ENCODE peak calls at places on chromosomes 3 and 15, in nine cellular contexts. One of them, this sample, is unnamed.

GRCh38 chr3:15496341-15496664 is 25.2 kb downstream of the COLQ start:
- DNase-seq in tibial artery: no peak
- DNase-seq in GM23338: no peak
- DNase-seq in fibroblast of the aortic adventitia: no peak
- DNase-seq in astrocyte of the spinal cord: no peak
- DNase-seq in foreskin fibroblast: no peak
- DNase-seq in A549: no peak
- DNase-seq in cardiac muscle cell: peak; percentile 36
- DNase-seq in lower leg skin: no peak
- DNase-seq in this sample: no peak

GRCh38 chr3:61591300-61591699 is 29.9 kb downstream of the PTPRG start:
- DNase-seq in tibial artery: no peak
- DNase-seq in GM23338: no peak
- DNase-seq in fibroblast of the aortic adventitia: no peak
- DNase-seq in astrocyte of the spinal cord: no peak
- DNase-seq in foreskin fibroblast: no peak
- DNase-seq in A549: no peak
- DNase-seq in cardiac muscle cell: no peak
- DNase-seq in lower leg skin: no peak
- DNase-seq in this sample: no peak

GRCh38 chr3:61665121-61665520 is 103.8 kb downstream of the PTPRG start:
- DNase-seq in tibial artery: no peak
- DNase-seq in GM23338: no peak
- DNase-seq in fibroblast of the aortic adventitia: no peak
- DNase-seq in astrocyte of the spinal cord: no peak
- DNase-seq in foreskin fibroblast: no peak
- DNase-seq in A549: no peak
- DNase-seq in cardiac muscle cell: no peak
- DNase-seq in lower leg skin: no peak
- DNase-seq in this sample: no peak

GRCh38 chr3:183283886-183284285 is 30.8 kb downstream of the B3GNT5 start:
- DNase-seq in tibial artery: no peak
- DNase-seq in GM23338: no peak
- DNase-seq in fibroblast of the aortic adventitia: no peak
- DNase-seq in astrocyte of the spinal cord: no peak
- DNase-seq in foreskin fibroblast: peak; percentile 62
- DNase-seq in A549: no peak
- DNase-seq in cardiac muscle cell: no peak
- DNase-seq in lower leg skin: no peak
- DNase-seq in this sample: no peak

GRCh38 chr3:149352556-149352955 is 19.1 kb upstream of the TM4SF18 start:
- DNase-seq in tibial artery: peak; percentile 37
- DNase-seq in GM23338: peak; percentile 90
- DNase-seq in fibroblast of the aortic adventitia: peak; percentile 64
- DNase-seq in astrocyte of the spinal cord: peak; percentile 51
- DNase-seq in foreskin fibroblast: peak; percentile 71
- DNase-seq in A549: peak; percentile 86
- DNase-seq in cardiac muscle cell: peak; percentile 55
- DNase-seq in lower leg skin: no peak
- DNase-seq in this sample: no peak

GRCh38 chr3:13265507-13265906 is 154.6 kb downstream of the NUP210 start:
- DNase-seq in tibial artery: no peak
- DNase-seq in GM23338: no peak
- DNase-seq in fibroblast of the aortic adventitia: no peak
- DNase-seq in astrocyte of the spinal cord: no peak
- DNase-seq in foreskin fibroblast: no peak
- DNase-seq in A549: no peak
- DNase-seq in cardiac muscle cell: no peak
- DNase-seq in lower leg skin: no peak
- DNase-seq in this sample: no peak

GRCh38 chr15:77066961-77067690 is 3.8 kb downstream of the TSPAN3 start:
- DNase-seq in tibial artery: no peak
- DNase-seq in GM23338: no peak
- DNase-seq in fibroblast of the aortic adventitia: no peak
- DNase-seq in astrocyte of the spinal cord: no peak
- DNase-seq in foreskin fibroblast: no peak
- DNase-seq in A549: no peak
- DNase-seq in cardiac muscle cell: no peak
- DNase-seq in lower leg skin: no peak
- DNase-seq in this sample: no peak

GRCh38 chr3:178518660-178519396 is 17.4 kb upstream of the KCNMB2 start:
- DNase-seq in tibial artery: no peak
- DNase-seq in GM23338: no peak
- DNase-seq in fibroblast of the aortic adventitia: no peak
- DNase-seq in astrocyte of the spinal cord: no peak
- DNase-seq in foreskin fibroblast: peak; percentile 29
- DNase-seq in A549: no peak
- DNase-seq in cardiac muscle cell: no peak
- DNase-seq in lower leg skin: no peak
- DNase-seq in this sample: no peak

GRCh38 chr3:12974819-12975218 is 98.4 kb downstream of the IQSEC1 start:
- DNase-seq in tibial artery: no peak
- DNase-seq in GM23338: no peak
- DNase-seq in fibroblast of the aortic adventitia: no peak
- DNase-seq in astrocyte of the spinal cord: no peak
- DNase-seq in foreskin fibroblast: no peak
- DNase-seq in A549: no peak
- DNase-seq in cardiac muscle cell: no peak
- DNase-seq in lower leg skin: no peak
- DNase-seq in this sample: no peak

GRCh38 chr15:68209735-68210408 is 4.7 kb upstream of the CALML4 start:
- DNase-seq in tibial artery: peak; percentile 17
- DNase-seq in GM23338: no peak
- DNase-seq in fibroblast of the aortic adventitia: no peak
- DNase-seq in astrocyte of the spinal cord: no peak
- DNase-seq in foreskin fibroblast: no peak
- DNase-seq in A549: no peak
- DNase-seq in cardiac muscle cell: no peak
- DNase-seq in lower leg skin: no peak
- DNase-seq in this sample: no peak

GRCh38 chr3:140922634-140923033 is 19.0 kb upstream of the SLC25A36 start:
- DNase-seq in tibial artery: no peak
- DNase-seq in GM23338: peak; percentile 70
- DNase-seq in fibroblast of the aortic adventitia: peak; percentile 52
- DNase-seq in astrocyte of the spinal cord: peak; percentile 33
- DNase-seq in foreskin fibroblast: peak; percentile 58
- DNase-seq in A549: peak; percentile 30
- DNase-seq in cardiac muscle cell: no peak
- DNase-seq in lower leg skin: no peak
- DNase-seq in this sample: no peak

GRCh38 chr3:172449468-172450149 is 1.4 kb upstream of the GHSR start:
- DNase-seq in tibial artery: no peak
- DNase-seq in GM23338: peak; percentile 90
- DNase-seq in fibroblast of the aortic adventitia: peak; percentile 32
- DNase-seq in astrocyte of the spinal cord: peak; percentile 36
- DNase-seq in foreskin fibroblast: peak; percentile 58
- DNase-seq in A549: no peak
- DNase-seq in cardiac muscle cell: peak; percentile 79
- DNase-seq in lower leg skin: no peak
- DNase-seq in this sample: no peak

GRCh38 chr3:114896978-114897377 is 250.1 kb downstream of the ZBTB20 start:
- DNase-seq in tibial artery: no peak
- DNase-seq in GM23338: no peak
- DNase-seq in fibroblast of the aortic adventitia: no peak
- DNase-seq in astrocyte of the spinal cord: no peak
- DNase-seq in foreskin fibroblast: no peak
- DNase-seq in A549: no peak
- DNase-seq in cardiac muscle cell: no peak
- DNase-seq in lower leg skin: no peak
- DNase-seq in this sample: no peak

DNA sequence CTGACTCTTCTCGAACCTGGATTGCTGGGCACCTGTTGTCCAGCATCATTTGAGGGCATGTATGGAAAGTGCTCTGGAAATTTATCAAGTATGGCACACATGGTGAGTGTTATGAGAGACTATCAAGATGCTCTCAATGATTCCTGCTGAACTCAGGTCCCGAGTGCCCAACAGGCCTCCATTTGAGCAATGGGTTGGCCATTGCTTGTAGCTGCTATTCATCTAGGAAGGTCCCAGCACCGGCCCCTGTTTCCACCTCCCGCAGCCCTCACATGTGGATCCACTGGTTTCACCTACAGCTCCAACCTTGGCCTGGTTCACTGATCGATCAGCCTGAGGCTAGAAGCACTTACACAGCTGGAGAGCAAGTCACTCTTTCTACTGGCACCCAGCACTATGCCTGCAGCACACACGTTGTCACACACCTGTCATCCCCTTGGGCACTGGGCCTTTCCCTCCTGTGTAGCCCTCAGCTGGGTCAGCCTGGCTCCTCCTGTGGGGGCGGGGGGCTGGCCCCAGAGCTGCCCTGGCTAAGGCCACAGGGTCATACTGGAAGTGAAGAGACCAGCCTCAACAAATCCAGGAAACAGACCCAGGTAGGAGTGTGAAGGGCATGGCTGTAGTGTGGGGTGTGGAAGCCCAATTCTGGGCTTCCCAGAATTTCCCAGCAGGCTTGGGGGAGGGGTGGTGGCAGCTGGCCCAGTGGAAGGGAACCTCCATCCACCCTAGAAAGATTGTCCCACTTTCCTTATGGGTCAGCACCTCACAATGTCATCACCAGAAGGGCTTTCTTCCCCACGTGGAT is 41.7 kb upstream of the SMAD3 start:
- DNase-seq in tibial artery: no peak
- DNase-seq in GM23338: no peak
- DNase-seq in fibroblast of the aortic adventitia: no peak
- DNase-seq in astrocyte of the spinal cord: no peak
- DNase-seq in foreskin fibroblast: no peak
- DNase-seq in A549: no peak
- DNase-seq in cardiac muscle cell: no peak
- DNase-seq in lower leg skin: no peak
- DNase-seq in this sample: no peak
- H3K4me3 ChIP-seq in tibial artery: no peak overlapping the region
- H3K4me3 ChIP-seq in GM23338: no peak overlapping the region
- H3K4me3 ChIP-seq in fibroblast of the aortic adventitia: no peak overlapping the region
- H3K4me3 ChIP-seq in astrocyte of the spinal cord: no peak overlapping the region
- H3K4me3 ChIP-seq in foreskin fibroblast: no peak overlapping the region
- H3K4me3 ChIP-seq in A549: no peak overlapping the region
- H3K4me3 ChIP-seq in cardiac muscle cell: no peak overlapping the region
- H3K4me3 ChIP-seq in lower leg skin: no peak overlapping the region
- H3K4me3 ChIP-seq in this sample: no peak overlapping the region

DNA sequence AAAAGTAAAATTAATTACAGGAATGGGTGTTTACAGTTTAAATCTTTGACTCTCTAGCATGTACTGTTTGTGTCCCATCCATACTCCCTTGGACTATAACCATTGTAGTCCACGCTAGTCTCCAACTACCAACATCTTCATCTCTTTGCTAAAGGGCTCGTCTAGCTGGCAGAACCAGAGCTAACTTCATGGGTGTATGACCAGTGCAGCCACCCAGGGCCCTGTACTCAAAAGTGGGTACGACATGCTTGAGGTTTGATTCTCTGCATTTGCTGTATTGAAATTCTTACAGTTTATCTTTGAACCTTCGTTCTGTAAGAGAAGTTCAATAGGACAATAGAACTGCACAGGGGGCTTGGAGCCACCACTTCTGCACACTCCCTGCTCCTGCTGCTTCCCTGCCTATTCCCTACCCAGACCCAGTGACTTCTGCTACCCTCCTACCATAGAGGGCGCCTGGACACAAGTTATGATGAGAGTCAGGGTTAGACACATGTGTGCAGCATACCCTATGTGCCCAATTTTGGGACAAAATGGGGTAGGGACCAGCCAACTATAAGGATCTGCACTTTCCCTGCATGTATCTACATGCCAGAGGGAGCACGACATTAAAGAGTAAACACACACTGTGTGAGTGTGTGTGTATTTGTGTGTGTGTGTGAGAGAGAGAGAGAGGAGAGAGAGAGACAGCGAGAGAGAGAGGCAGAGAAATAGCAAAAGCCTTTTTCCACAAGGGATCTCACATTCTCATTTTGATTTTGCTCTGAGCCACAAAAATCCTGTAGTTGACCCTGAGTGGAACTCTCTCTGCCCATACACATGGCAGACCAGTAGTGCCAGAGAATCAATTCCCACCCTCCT is 59.0 kb upstream of the NECTIN3 start:
- DNase-seq in tibial artery: no peak
- DNase-seq in GM23338: peak; percentile 64
- DNase-seq in fibroblast of the aortic adventitia: peak; percentile 4
- DNase-seq in astrocyte of the spinal cord: no peak
- DNase-seq in foreskin fibroblast: no peak
- DNase-seq in A549: no peak
- DNase-seq in cardiac muscle cell: peak; percentile 25
- DNase-seq in lower leg skin: no peak
- DNase-seq in this sample: no peak
- TF ChIP-seq CTCF in tibial artery: no peak
- TF ChIP-seq CTCF in GM23338: peak; percentile 68
- TF ChIP-seq CTCF in fibroblast of the aortic adventitia: peak; percentile 8
- TF ChIP-seq CTCF in astrocyte of the spinal cord: no peak
- TF ChIP-seq CTCF in foreskin fibroblast: no peak
- TF ChIP-seq CTCF in A549: no peak
- TF ChIP-seq CTCF in cardiac muscle cell: peak; percentile 20
- TF ChIP-seq CTCF in lower leg skin: no peak
- TF ChIP-seq CTCF in this sample: peak; percentile 17

GRCh38 chr3:10226293-10226692 is 22.0 kb upstream of the TATDN2 start:
- DNase-seq in tibial artery: no peak
- DNase-seq in GM23338: peak; percentile 97
- DNase-seq in fibroblast of the aortic adventitia: no peak
- DNase-seq in astrocyte of the spinal cord: no peak
- DNase-seq in foreskin fibroblast: no peak
- DNase-seq in A549: no peak
- DNase-seq in cardiac muscle cell: no peak
- DNase-seq in lower leg skin: no peak
- DNase-seq in this sample: no peak
- H3K4me3 ChIP-seq in tibial artery: no peak overlapping the region
- H3K4me3 ChIP-seq in GM23338: peak overlapping the region; percentile 39
- H3K4me3 ChIP-seq in fibroblast of the aortic adventitia: no peak overlapping the region
- H3K4me3 ChIP-seq in astrocyte of the spinal cord: no peak overlapping the region
- H3K4me3 ChIP-seq in foreskin fibroblast: no peak overlapping the region
- H3K4me3 ChIP-seq in A549: no peak overlapping the region
- H3K4me3 ChIP-seq in cardiac muscle cell: no peak overlapping the region
- H3K4me3 ChIP-seq in lower leg skin: no peak overlapping the region
- H3K4me3 ChIP-seq in this sample: no peak overlapping the region

GRCh38 chr3:158780795-158781590 is 20.9 kb upstream of the MFSD1 start:
- DNase-seq in tibial artery: no peak
- DNase-seq in GM23338: no peak
- DNase-seq in fibroblast of the aortic adventitia: peak; percentile 55
- DNase-seq in astrocyte of the spinal cord: no peak
- DNase-seq in foreskin fibroblast: no peak
- DNase-seq in A549: no peak
- DNase-seq in cardiac muscle cell: no peak
- DNase-seq in lower leg skin: no peak
- DNase-seq in this sample: no peak
- TF ChIP-seq CTCF in tibial artery: no peak
- TF ChIP-seq CTCF in GM23338: no peak
- TF ChIP-seq CTCF in fibroblast of the aortic adventitia: no peak
- TF ChIP-seq CTCF in astrocyte of the spinal cord: no peak
- TF ChIP-seq CTCF in foreskin fibroblast: no peak
- TF ChIP-seq CTCF in A549: no peak
- TF ChIP-seq CTCF in cardiac muscle cell: no peak
- TF ChIP-seq CTCF in lower leg skin: no peak
- TF ChIP-seq CTCF in this sample: no peak

GRCh38 chr3:20316238-20316637 is 130.2 kb upstream of the SGO1 start:
- DNase-seq in tibial artery: no peak
- DNase-seq in GM23338: no peak
- DNase-seq in fibroblast of the aortic adventitia: no peak
- DNase-seq in astrocyte of the spinal cord: no peak
- DNase-seq in foreskin fibroblast: peak; percentile 7
- DNase-seq in A549: no peak
- DNase-seq in cardiac muscle cell: no peak
- DNase-seq in lower leg skin: no peak
- DNase-seq in this sample: no peak
- H3K4me3 ChIP-seq in tibial artery: no peak overlapping the region
- H3K4me3 ChIP-seq in GM23338: no peak overlapping the region
- H3K4me3 ChIP-seq in fibroblast of the aortic adventitia: no peak overlapping the region
- H3K4me3 ChIP-seq in astrocyte of the spinal cord: no peak overlapping the region
- H3K4me3 ChIP-seq in foreskin fibroblast: no peak overlapping the region
- H3K4me3 ChIP-seq in A549: no peak overlapping the region
- H3K4me3 ChIP-seq in cardiac muscle cell: no peak overlapping the region
- H3K4me3 ChIP-seq in lower leg skin: no peak overlapping the region
- H3K4me3 ChIP-seq in this sample: no peak overlapping the region

GRCh38 chr3:150703756-150704344 is at the start of gene ERICH6:
- DNase-seq in tibial artery: peak; percentile 90
- DNase-seq in GM23338: peak; percentile 97
- DNase-seq in fibroblast of the aortic adventitia: peak; percentile 85
- DNase-seq in astrocyte of the spinal cord: peak; percentile 93
- DNase-seq in foreskin fibroblast: peak; percentile 96
- DNase-seq in A549: peak; percentile 91
- DNase-seq in cardiac muscle cell: peak; percentile 93
- DNase-seq in lower leg skin: peak; percentile 82
- DNase-seq in this sample: peak; percentile 48
- TF ChIP-seq CTCF in tibial artery: peak; percentile 11
- TF ChIP-seq CTCF in GM23338: no peak
- TF ChIP-seq CTCF in fibroblast of the aortic adventitia: peak; percentile 30
- TF ChIP-seq CTCF in astrocyte of the spinal cord: peak; percentile 0
- TF ChIP-seq CTCF in foreskin fibroblast: no peak
- TF ChIP-seq CTCF in A549: no peak
- TF ChIP-seq CTCF in cardiac muscle cell: peak; percentile 10
- TF ChIP-seq CTCF in lower leg skin: no peak
- TF ChIP-seq CTCF in this sample: peak; percentile 15

This sample was measured in AG09309.